ENCODE peak calls at places on chromosomes 2 and 18, in seven cellular contexts. C is thoracic aorta, D is HCT116, L is stomach, R is neural progenitor cell, U is endodermal cell, Q is tibial nerve. W is an unnamed sample. For H3K36me3, the result is how much of the 10 kb centered on the place peaks cover.

GRCh38 chr18:49510393-49511115 is 23.5 kb upstream of the C18orf32 start:
- DNase-seq in U (peak), D (peak), C (no peak), R (peak), L (peak), Q (no peak), W (peak)

GRCh38 chr18:75727479-75727878 is 300.0 kb upstream of the SMIM21 start:
- DNase-seq in U (peak), L (no peak), Q (no peak), D (peak), C (no peak), R (peak), W (peak)

GRCh38 chr2:164847966-164848365 is 6.3 kb upstream of the COBLL1 start:
- DNase-seq in R (no peak), C (no peak), Q (no peak), U (no peak), D (no peak), L (no peak), W (peak)

GRCh38 chr18:62249478-62250097 is 62.5 kb downstream of the RELCH start:
- DNase-seq in D (peak), Q (peak), L (peak), R (peak), C (peak), U (peak), W (peak)

GRCh38 chr2:113162173-113162572 is 11.6 kb upstream of the PSD4 start:
- DNase-seq in C (no peak), U (no peak), Q (no peak), R (no peak), D (no peak), L (no peak), W (no peak)

GRCh38 chr2:220674033-220674432 is 898.1 kb downstream of the EPHA4 start:
- DNase-seq in U (no peak), Q (no peak), R (no peak), L (no peak), D (no peak), C (no peak), W (no peak)

GRCh38 chr2:96075199-96075771 is 40.6 kb upstream of the GPAT2 start:
- DNase-seq in D (no peak), U (no peak), Q (no peak), R (no peak), C (no peak), L (no peak), W (no peak)

GRCh38 chr2:156329031-156329921 is 3.2 kb downstream of the NR4A2 start:
- DNase-seq in D (no peak), R (peak), U (no peak), L (no peak), Q (no peak), C (no peak), W (no peak)

GRCh38 chr2:15983496-15983895 is 43.1 kb downstream of the MYCN start:
- DNase-seq in Q (no peak), L (no peak), C (no peak), R (no peak), U (no peak), D (no peak), W (peak)

GRCh38 chr2:85053802-85054201 is 79.4 kb upstream of the TCF7L1 start:
- DNase-seq in Q (no peak), R (peak), U (no peak), C (no peak), D (peak), L (no peak), W (no peak)

GRCh38 chr2:200483729-200484198 is 26.1 kb downstream of the KCTD18 start:
- DNase-seq in L (peak), D (peak), R (peak), Q (no peak), U (peak), C (no peak), W (peak)

GRCh38 chr2:12110074-12110473 is 363.6 kb downstream of the LPIN1 start:
- DNase-seq in R (no peak), D (no peak), U (no peak), L (no peak), Q (no peak), C (no peak), W (no peak)

GRCh38 chr18:47993409-47993808 is 63.0 kb upstream of the SMAD2 start:
- DNase-seq in L (no peak), C (no peak), D (no peak), Q (no peak), U (no peak), R (no peak), W (no peak)

GRCh38 chr2:241951920-241952319 is 82.4 kb downstream of the RTP5 start:
- DNase-seq in R (no peak), Q (no peak), U (no peak), C (no peak), D (no peak), L (no peak), W (no peak)

GRCh38 chr2:120669121-120669952 is 66.3 kb upstream of the GLI2 start:
- DNase-seq in R (peak), C (no peak), Q (no peak), D (peak), U (peak), L (peak), W (peak)

GRCh38 chr2:2831656-2832055 is 500.6 kb upstream of the MYT1L start:
- DNase-seq in C (no peak), Q (no peak), L (peak), D (no peak), R (peak), U (peak), W (peak)

GRCh38 chr18:48138211-48138610 is 207.8 kb upstream of the SMAD2 start:
- DNase-seq in Q (no peak), D (no peak), R (peak), L (no peak), U (peak), C (no peak), W (no peak)

GRCh38 chr2:117411983-117412382 is 402.5 kb upstream of the DDX18 start:
- DNase-seq in D (no peak), U (no peak), C (no peak), L (no peak), Q (no peak), R (no peak), W (no peak)

GRCh38 chr2:8966123-8966908 is 37.2 kb downstream of the MBOAT2 start:
- DNase-seq in L (no peak), U (no peak), D (no peak), Q (no peak), R (no peak), C (no peak), W (no peak)

GRCh38 chr2:194495046-194495445 is 1162.0 kb upstream of the SLC39A10 start:
- DNase-seq in D (no peak), R (no peak), Q (no peak), U (no peak), C (no peak), L (no peak), W (no peak)

GRCh38 chr2:98730053-98730850 is 680 bp downstream of the MGAT4A start:
- DNase-seq in R (peak), L (peak), Q (peak), U (peak), D (no peak), C (no peak), W (peak)

GRCh38 chr2:239660390-239661228 is 259.8 kb upstream of the HDAC4 start:
- DNase-seq in L (no peak), R (no peak), U (no peak), D (peak), C (no peak), Q (no peak), W (no peak)

GRCh38 chr2:232960862-232961261 is 52.2 kb downstream of the NGEF start:
- DNase-seq in U (no peak), R (no peak), D (no peak), C (no peak), L (no peak), Q (no peak), W (no peak)

GRCh38 chr2:113157897-113158753 is 15.6 kb upstream of the PSD4 start:
- DNase-seq in L (no peak), U (no peak), Q (no peak), D (no peak), R (no peak), C (no peak), W (no peak)

GRCh38 chr2:84713441-84713840 is 167.4 kb downstream of the TRABD2A start:
- DNase-seq in C (no peak), Q (no peak), U (no peak), L (no peak), R (no peak), D (no peak), W (no peak)

GRCh38 chr2:95061119-95061512 is 35.6 kb downstream of the MAL start:
- DNase-seq in Q (no peak), R (no peak), L (no peak), D (no peak), U (peak), C (no peak), W (no peak)

GRCh38 chr2:42385225-42385624 is 24.2 kb upstream of the COX7A2L start:
- DNase-seq in U (peak), L (no peak), R (peak), D (no peak), Q (no peak), C (no peak), W (peak)

GRCh38 chr2:70123051-70123828 is 36.0 kb downstream of the PCBP1 start:
- DNase-seq in L (peak), R (peak), D (no peak), C (no peak), U (peak), Q (peak), W (no peak)

GRCh38 chr18:39624934-39625333 is 2059.3 kb upstream of the CELF4 start:
- DNase-seq in C (no peak), D (no peak), L (no peak), R (no peak), U (no peak), Q (no peak), W (no peak)

GRCh38 chr2:16407358-16407757 is 258.3 kb downstream of the CYRIA start:
- DNase-seq in Q (no peak), D (no peak), R (peak), L (no peak), C (no peak), U (no peak), W (no peak)

GRCh38 chr2:127659408-127660290 is 13.7 kb downstream of the GPR17 start:
- DNase-seq in D (no peak), R (no peak), U (no peak), C (no peak), L (no peak), Q (no peak), W (no peak)

GRCh38 chr2:240245706-240246105 is 105.2 kb upstream of the OTOS start:
- DNase-seq in Q (no peak), D (no peak), U (no peak), L (peak), C (no peak), R (no peak), W (no peak)

GRCh38 chr2:13652531-13653313 is 936.0 kb downstream of the TRIB2 start:
- DNase-seq in U (peak), L (no peak), Q (no peak), C (no peak), D (no peak), R (no peak), W (no peak)

GRCh38 chr2:87401726-87402345 is 346.1 kb upstream of the PLGLB2 start:
- DNase-seq in D (no peak), C (no peak), U (peak), L (no peak), Q (no peak), R (no peak), W (no peak)

GRCh38 chr18:77054606-77055428 is 77.8 kb downstream of the MBP start:
- DNase-seq in Q (peak), C (no peak), R (peak), D (no peak), U (peak), L (peak), W (peak)

GRCh38 chr2:119683717-119684443 is 4.9 kb downstream of the TMEM177 start:
- DNase-seq in D (no peak), Q (no peak), C (no peak), U (peak), R (no peak), L (peak), W (peak)

GRCh38 chr2:177195194-177195593 is 17.4 kb upstream of the HNRNPA3 start:
- DNase-seq in Q (no peak), L (no peak), D (no peak), U (peak), R (no peak), C (no peak), W (no peak)

GRCh38 chr2:102522890-102523289 is 49.9 kb downstream of the SLC9A4 start:
- DNase-seq in D (no peak), Q (no peak), C (no peak), R (no peak), U (no peak), L (no peak), W (no peak)

GRCh38 chr2:169291517-169291916 is 70.8 kb downstream of the LRP2 start:
- DNase-seq in Q (no peak), L (no peak), R (no peak), D (no peak), C (no peak), U (no peak), W (no peak)

GRCh38 chr2:71006955-71007799 is 12.5 kb upstream of the TEX261 start:
- DNase-seq in C (no peak), Q (no peak), L (no peak), R (no peak), D (no peak), U (no peak), W (no peak)

GRCh38 chr18:2969695-2970094 is 43.2 kb downstream of the LPIN2 start:
- DNase-seq in Q (no peak), D (no peak), U (no peak), C (no peak), R (no peak), L (no peak), W (no peak)

GRCh38 chr18:2974731-2975130 is 38.2 kb downstream of the LPIN2 start:
- DNase-seq in D (no peak), U (no peak), Q (no peak), R (no peak), C (no peak), L (no peak), W (no peak)

GRCh38 chr18:2970344-2970743 is 42.6 kb downstream of the LPIN2 start:
- DNase-seq in U (no peak), C (no peak), Q (no peak), L (no peak), D (no peak), R (no peak), W (no peak)

GRCh38 chr18:2970762-2971659 is 41.9 kb downstream of the LPIN2 start:
- DNase-seq in U (no peak), R (no peak), D (no peak), C (no peak), L (no peak), Q (no peak), W (no peak)

DNA sequence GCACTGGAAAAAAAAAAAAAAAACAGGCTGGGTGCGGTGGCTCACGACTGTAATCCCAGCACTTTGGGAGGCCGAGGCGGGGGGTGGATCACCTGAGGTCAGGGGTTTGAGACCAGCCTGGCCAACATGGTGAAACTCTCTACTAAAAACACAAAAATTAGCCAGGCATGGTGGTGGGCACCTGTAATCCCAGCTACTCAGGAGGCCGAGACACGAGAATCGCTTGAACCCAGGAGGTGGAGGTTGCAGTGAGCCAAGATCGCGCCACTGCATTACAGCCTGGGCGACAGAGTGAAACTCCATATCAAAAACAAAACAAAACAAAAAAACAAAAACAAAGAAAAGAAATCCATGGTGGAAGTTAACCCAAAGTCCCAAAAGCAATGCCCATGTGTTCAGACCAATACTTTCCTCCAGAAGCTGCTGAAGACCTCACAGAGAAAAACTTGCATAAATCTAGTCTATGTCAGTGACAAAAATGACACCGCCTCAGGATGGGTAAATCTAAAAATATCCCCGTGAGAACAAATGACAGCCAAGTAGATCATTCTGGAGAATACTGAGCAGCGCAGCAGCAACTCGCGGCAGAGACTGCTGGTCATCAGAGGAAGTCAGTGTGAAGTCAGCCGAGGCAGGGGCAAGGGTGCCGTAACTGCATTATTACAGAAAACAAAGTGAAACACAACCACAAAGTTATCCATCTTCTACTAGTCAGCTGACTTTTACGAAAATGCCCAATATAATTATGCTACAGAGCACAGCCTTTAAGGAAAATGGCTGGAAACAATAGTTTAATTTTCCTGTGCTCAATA is 41.0 kb downstream of the LPIN2 start:
- DNase-seq in C (no peak), L (peak), Q (no peak), U (no peak), R (no peak), D (no peak), W (no peak)
- H3K4me3 ChIP-seq in C (peak), L (no peak), Q (no peak), U (no peak), R (no peak), D (no peak), W (no peak)

DNA sequence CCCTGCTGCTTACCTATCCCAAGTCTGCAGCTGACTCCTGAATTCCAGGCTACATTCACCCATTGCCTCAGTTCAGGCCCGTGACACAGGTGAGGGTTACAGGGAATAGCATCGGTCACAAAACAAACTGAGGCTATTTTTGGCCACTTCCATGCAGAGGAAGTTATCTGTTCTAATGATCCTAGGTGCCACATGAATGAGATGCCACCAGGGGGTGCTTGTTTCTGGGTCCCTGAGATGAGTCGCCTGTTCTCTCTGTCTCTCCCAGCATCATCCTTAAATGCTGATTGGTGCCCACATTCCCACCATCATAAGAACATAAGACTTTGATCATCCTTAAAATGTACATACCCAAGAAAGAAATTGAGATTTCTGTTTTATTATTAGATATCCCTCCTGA is 119.0 kb upstream of the CELF4 start:
- DNase-seq in L (no peak), C (no peak), U (peak), Q (no peak), D (no peak), R (no peak), W (no peak)
- TF ChIP-seq CTCF in L (no peak), C (no peak), U (peak), Q (no peak), D (peak), R (peak), W (peak)

GRCh38 chr2:5758346-5758745 is 66.2 kb downstream of the SOX11 start:
- DNase-seq in Q (no peak), D (no peak), R (no peak), L (no peak), U (no peak), C (no peak), W (no peak)

GRCh38 chr2:5756266-5756665 is 64.1 kb downstream of the SOX11 start:
- DNase-seq in C (no peak), D (no peak), L (no peak), U (no peak), R (no peak), Q (no peak), W (peak)

DNA sequence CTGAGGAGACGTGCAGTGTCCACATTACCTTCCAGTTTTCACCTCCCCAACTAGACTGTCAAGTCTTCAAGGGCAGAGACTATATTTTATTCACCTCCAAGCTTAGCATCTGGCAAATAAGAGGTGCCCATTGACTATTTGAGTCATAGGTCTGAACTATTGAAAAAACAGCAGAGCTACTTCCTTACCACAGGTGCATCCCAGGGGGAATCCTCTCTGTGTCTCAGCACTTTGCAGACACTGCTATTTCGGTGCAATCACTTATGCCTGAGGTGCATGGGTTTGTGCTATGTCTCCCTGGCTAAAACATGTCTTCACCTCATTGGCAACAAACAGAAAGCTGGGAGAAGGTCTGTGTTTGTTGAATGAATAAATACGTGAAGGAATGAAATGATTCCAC is 67.8 kb downstream of the SOX11 start:
- DNase-seq in Q (no peak), D (no peak), U (no peak), C (no peak), L (no peak), R (no peak), W (no peak)
- H3K36me3 ChIP-seq in Q (under half), D (under half), U (under half), C (under half), L (under half), R (under half), W (under half)

DNA sequence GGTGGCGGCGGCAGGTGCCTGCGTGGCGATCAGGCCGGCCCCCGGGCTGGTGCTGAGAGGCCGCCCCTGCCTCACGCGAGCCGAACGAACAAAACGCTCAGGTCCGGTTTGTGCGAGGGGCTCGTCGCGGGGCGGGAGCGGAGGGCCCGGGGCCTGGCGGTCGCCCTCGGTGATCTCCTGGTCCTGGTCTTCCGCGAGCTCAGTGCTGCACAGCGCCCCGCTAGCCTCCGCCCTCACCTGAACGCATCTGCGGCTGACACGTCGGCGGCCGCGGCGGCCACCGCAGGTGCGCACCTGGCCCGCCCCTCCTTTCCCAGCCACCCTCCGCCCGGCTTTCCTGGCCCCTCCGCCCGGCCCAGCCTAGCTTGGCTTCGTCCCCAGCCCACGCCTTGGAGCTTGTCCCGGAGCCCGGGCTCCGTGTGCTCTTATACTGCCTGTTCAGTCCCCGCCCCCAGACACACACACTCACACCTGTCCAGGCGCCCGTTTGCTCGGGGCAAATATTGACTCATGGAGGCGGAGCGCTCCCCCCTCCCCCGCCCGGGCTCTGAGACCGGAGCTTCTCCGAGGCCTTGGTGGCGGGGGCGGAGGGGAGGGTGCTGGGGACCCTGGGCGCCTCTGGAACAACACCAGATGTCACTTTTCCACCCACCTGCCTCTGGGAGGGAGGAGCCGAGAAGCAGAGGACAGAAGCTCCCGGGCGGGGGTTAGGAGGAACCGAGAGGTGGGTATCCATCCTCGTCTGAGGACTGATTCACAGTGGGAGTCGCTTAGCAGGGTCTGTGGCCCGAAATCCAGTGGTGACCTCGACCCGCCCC is 8.6 kb upstream of the CRYBA2 start:
- DNase-seq in R (peak), Q (no peak), U (peak), C (no peak), D (peak), L (peak), W (peak)
- H3K4me3 ChIP-seq in R (peak), Q (no peak), U (peak), C (peak), D (peak), L (peak), W (peak)

W was measured in WERI-Rb-1.